ENCODE peak calls at places on chromosomes 16 and 17, in five cellular contexts. E is right lobe of liver, T is prostate gland, W is choroid plexus epithelial cell, Q is sigmoid colon. S is an unnamed sample.

GRCh38 chr17:65074778-65075250 is 18.3 kb upstream of the GNA13 start:
- DNase-seq in E (peak; percentile 70), T (peak; percentile 35), W (peak; percentile 39), Q (peak; percentile 82), S (peak; percentile 51)

GRCh38 chr16:67548265-67549126 is 13.8 kb upstream of the CTCF start:
- DNase-seq in E (no peak), T (no peak), W (no peak), Q (peak; percentile 58), S (no peak)

GRCh38 chr17:1617620-1618174 is 10.9 kb downstream of the SLC43A2 start:
- DNase-seq in E (no peak), T (no peak), W (peak; percentile 69), Q (no peak), S (peak; percentile 75)

GRCh38 chr16:55853114-55853513 is 20.2 kb upstream of the CES1 start:
- DNase-seq in E (no peak), T (no peak), W (peak; percentile 1), Q (no peak), S (peak; percentile 10)

GRCh38 chr17:57091186-57091618 is 6.2 kb downstream of the AKAP1 start:
- DNase-seq in E (peak; percentile 87), T (peak; percentile 57), W (no peak), Q (peak; percentile 89), S (no peak)

GRCh38 chr17:55286681-55287589 is 22.2 kb downstream of the HLF start:
- DNase-seq in E (peak; percentile 83), T (no peak), W (peak; percentile 69), Q (no peak), S (peak; percentile 62)

GRCh38 chr17:5695480-5695879 is 111.2 kb upstream of the NLRP1 start:
- DNase-seq in E (no peak), T (no peak), W (no peak), Q (no peak), S (no peak)

GRCh38 chr16:16159662-16160061 is 63.6 kb downstream of the ABCC6 start:
- DNase-seq in E (no peak), T (no peak), W (no peak), Q (no peak), S (no peak)

GRCh38 chr17:42677921-42678781 is 1.4 kb upstream of the PLEKHH3 start:
- DNase-seq in E (peak; percentile 98), T (peak; percentile 70), W (peak; percentile 78), Q (peak; percentile 96), S (peak; percentile 81)

GRCh38 chr16:84879569-84880487 is 60.0 kb downstream of the CRISPLD2 start:
- DNase-seq in E (no peak), T (no peak), W (no peak), Q (no peak), S (peak; percentile 18)

GRCh38 chr17:57762375-57762916 is 17.3 kb upstream of the CCDC182 start:
- DNase-seq in E (no peak), T (no peak), W (no peak), Q (no peak), S (no peak)

GRCh38 chr16:82612263-82612662 is 14.5 kb upstream of the CDH13 start:
- DNase-seq in E (no peak), T (no peak), W (no peak), Q (no peak), S (no peak)

GRCh38 chr16:74601131-74601871 is 5.6 kb downstream of the GLG1 start:
- DNase-seq in E (no peak), T (no peak), W (no peak), Q (no peak), S (no peak)

GRCh38 chr17:48554412-48555090 is 9.6 kb upstream of the HOXB2 start:
- DNase-seq in E (no peak), T (no peak), W (no peak), Q (peak; percentile 71), S (peak; percentile 56)

GRCh38 chr16:8848231-8848938 is 20.4 kb downstream of the CARHSP1 start:
- DNase-seq in E (no peak), T (no peak), W (peak; percentile 30), Q (peak; percentile 65), S (no peak)

GRCh38 chr17:45127583-45128300 is 4.6 kb downstream of the PLCD3 start:
- DNase-seq in E (no peak), T (peak; percentile 60), W (peak; percentile 63), Q (peak; percentile 87), S (peak; percentile 60)

GRCh38 chr17:1894753-1895339 is 65.0 kb downstream of the RPA1 start:
- DNase-seq in E (no peak), T (no peak), W (no peak), Q (no peak), S (no peak)

GRCh38 chr17:68143425-68143824 is 104.4 kb upstream of the AMZ2 start:
- DNase-seq in E (no peak), T (no peak), W (no peak), Q (no peak), S (no peak)

GRCh38 chr16:75048546-75048945 is 49.7 kb downstream of the ZNRF1 start:
- DNase-seq in E (no peak), T (no peak), W (no peak), Q (no peak), S (no peak)

GRCh38 chr16:80369559-80369958 is 171.2 kb upstream of the DYNLRB2 start:
- DNase-seq in E (no peak), T (peak; percentile 42), W (peak; percentile 81), Q (peak; percentile 73), S (peak; percentile 52)

GRCh38 chr17:51425793-51426192 is 165.4 kb downstream of the UTP18 start:
- DNase-seq in E (no peak), T (no peak), W (no peak), Q (no peak), S (no peak)

GRCh38 chr17:39647242-39647641 is 10.3 kb downstream of the STARD3 start:
- DNase-seq in E (no peak), T (no peak), W (no peak), Q (no peak), S (no peak)

GRCh38 chr17:39651908-39652634 is 13.1 kb upstream of the TCAP start:
- DNase-seq in E (no peak), T (peak; percentile 43), W (no peak), Q (no peak), S (no peak)

GRCh38 chr17:39650121-39650579 is 13.2 kb downstream of the STARD3 start:
- DNase-seq in E (no peak), T (no peak), W (no peak), Q (no peak), S (no peak)

GRCh38 chr17:39652635-39653315 is 12.4 kb upstream of the TCAP start:
- DNase-seq in E (no peak), T (no peak), W (no peak), Q (no peak), S (no peak)

DNA sequence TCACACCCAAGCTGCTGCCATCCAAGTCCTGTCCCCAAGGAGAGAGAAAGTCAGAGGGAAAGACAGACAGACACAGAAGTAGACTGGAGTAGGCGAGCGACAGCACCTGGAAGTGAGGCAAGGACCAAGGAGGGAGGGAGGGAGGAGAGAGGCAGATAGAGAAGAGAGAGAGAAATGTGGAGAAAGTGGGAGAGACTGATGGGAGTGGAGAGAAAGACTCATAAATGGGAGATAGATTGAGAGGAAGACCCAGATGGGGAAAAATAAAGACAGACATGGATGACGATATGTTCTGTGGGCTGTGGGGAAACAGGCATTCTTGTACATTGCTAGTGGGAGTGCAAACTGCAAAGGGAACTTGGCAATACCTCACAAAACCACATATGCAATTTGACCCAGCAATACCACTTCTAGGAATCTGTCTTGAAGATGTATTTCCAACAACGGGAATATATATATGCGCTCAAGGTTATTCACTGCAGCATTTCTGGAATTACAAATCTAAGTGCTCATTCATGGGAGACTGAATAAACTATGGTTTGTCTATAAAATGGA is 12.0 kb downstream of the STARD3 start:
- DNase-seq in E (no peak), T (no peak), W (peak; percentile 65), Q (no peak), S (no peak)
- H3K4me3 ChIP-seq in E (no peak overlapping the region), T (no peak overlapping the region), W (no peak overlapping the region), Q (no peak overlapping the region), S (no peak overlapping the region)

GRCh38 chr16:65125871-65126270 is 4.0 kb upstream of the CDH11 start:
- DNase-seq in E (no peak), T (no peak), W (peak; percentile 85), Q (no peak), S (peak; percentile 58)

GRCh38 chr16:65124596-65124995 is 2.7 kb upstream of the CDH11 start:
- DNase-seq in E (no peak), T (no peak), W (no peak), Q (no peak), S (no peak)

GRCh38 chr16:65123846-65124513 is 2.1 kb upstream of the CDH11 start:
- DNase-seq in E (no peak), T (no peak), W (peak; percentile 55), Q (peak; percentile 64), S (no peak)

GRCh38 chr16:65125322-65125721 is 3.5 kb upstream of the CDH11 start:
- DNase-seq in E (no peak), T (no peak), W (no peak), Q (no peak), S (peak; percentile 66)

GRCh38 chr16:65126845-65127624 is 5.2 kb upstream of the CDH11 start:
- DNase-seq in E (no peak), T (no peak), W (no peak), Q (no peak), S (no peak)
- TF ChIP-seq CTCF in E (no peak), T (no peak), W (peak; percentile 49), Q (no peak), S (peak; percentile 43)

GRCh38 chr17:60902399-60902798 is 224.7 kb downstream of the BCAS3 start:
- DNase-seq in E (no peak), T (no peak), W (no peak), Q (no peak), S (no peak)
- H3K4me3 ChIP-seq in E (no peak overlapping the region), T (no peak overlapping the region), W (no peak overlapping the region), Q (no peak overlapping the region), S (no peak overlapping the region)

GRCh38 chr17:72034000-72034399 is 86.8 kb upstream of the SOX9 start:
- DNase-seq in E (no peak), T (no peak), W (no peak), Q (no peak), S (no peak)

GRCh38 chr17:72033311-72033710 is 87.5 kb upstream of the SOX9 start:
- DNase-seq in E (no peak), T (no peak), W (no peak), Q (no peak), S (no peak)

GRCh38 chr17:72025113-72025512 is 95.7 kb upstream of the SOX9 start:
- DNase-seq in E (no peak), T (no peak), W (no peak), Q (no peak), S (no peak)

GRCh38 chr17:72031219-72031906 is 89.5 kb upstream of the SOX9 start:
- DNase-seq in E (no peak), T (no peak), W (no peak), Q (no peak), S (no peak)

DNA sequence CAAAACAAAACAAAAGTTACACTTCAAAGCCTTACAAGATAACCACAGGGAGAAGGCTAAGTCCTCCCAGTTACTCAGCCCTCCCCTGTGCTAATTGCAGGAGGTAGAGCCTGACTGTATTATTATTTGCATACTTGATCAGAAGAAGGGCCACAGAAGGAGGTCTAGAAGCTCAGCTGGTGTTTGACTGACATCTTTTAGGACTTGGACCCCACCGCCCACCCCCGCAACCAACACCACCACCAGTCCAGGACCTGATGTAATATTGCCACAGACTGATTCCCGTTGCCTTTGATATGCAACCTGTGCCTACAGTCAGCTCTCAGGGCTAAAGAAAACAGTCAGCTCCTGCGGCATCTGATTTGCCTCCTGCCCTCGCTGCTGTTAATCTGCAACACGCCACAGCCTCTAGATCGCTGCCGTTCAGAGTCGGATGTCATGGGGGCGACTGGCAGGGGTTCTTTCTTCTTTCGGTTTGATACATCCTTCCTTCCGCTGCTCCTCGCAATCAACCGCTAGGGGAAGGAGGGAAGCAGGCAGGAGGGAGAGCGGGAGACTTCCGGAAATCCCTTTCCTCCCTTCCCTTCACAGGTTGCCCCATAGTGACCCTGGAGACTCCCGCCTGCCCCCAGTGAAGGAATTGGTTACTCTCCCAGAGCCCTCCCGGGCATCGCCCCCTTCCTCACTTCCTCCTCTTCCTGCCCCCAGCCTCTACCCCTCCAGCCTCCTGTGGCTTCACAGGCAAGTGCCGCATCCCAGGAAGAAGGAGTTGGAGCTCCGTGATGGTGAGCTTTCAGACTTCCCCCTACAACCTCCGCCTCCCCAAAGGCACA is 90.5 kb upstream of the SOX9 start:
- DNase-seq in E (no peak), T (no peak), W (peak; percentile 60), Q (no peak), S (peak; percentile 28)
- TF ChIP-seq CTCF in E (no peak), T (no peak), W (peak; percentile 73), Q (no peak), S (peak; percentile 48)